ENCODE peak calls at places on chromosomes 6 and 20, in six cellular contexts. One of them, this sample, is unnamed.

GRCh38 chr20:19840111-19840705 is 82.2 kb downstream of the RIN2 start:
- DNase-seq in neural progenitor cell: no peak
- DNase-seq in astrocyte: no peak
- DNase-seq in DND-41: no peak
- DNase-seq in endodermal cell: no peak
- DNase-seq in SK-N-SH: no peak
- DNase-seq in this sample: no peak

GRCh38 chr6:137750284-137750683 is 116.8 kb upstream of the TNFAIP3 start:
- DNase-seq in SK-N-SH: no peak
- DNase-seq in neural progenitor cell: no peak
- DNase-seq in astrocyte: no peak
- DNase-seq in endodermal cell: no peak
- DNase-seq in DND-41: no peak
- DNase-seq in this sample: no peak

GRCh38 chr20:63696311-63696627 is 183 bp upstream of the TNFRSF6B start:
- DNase-seq in SK-N-SH: no peak
- DNase-seq in neural progenitor cell: peak; percentile 62
- DNase-seq in astrocyte: peak; percentile 33
- DNase-seq in DND-41: peak; percentile 59
- DNase-seq in endodermal cell: peak; percentile 90
- DNase-seq in this sample: peak; percentile 25

GRCh38 chr20:59342017-59342957 is 41.9 kb downstream of the EDN3 start:
- DNase-seq in astrocyte: no peak
- DNase-seq in DND-41: no peak
- DNase-seq in SK-N-SH: no peak
- DNase-seq in endodermal cell: no peak
- DNase-seq in neural progenitor cell: no peak
- DNase-seq in this sample: no peak

GRCh38 chr6:132380358-132380757 is 20.9 kb downstream of the MOXD1 start:
- DNase-seq in DND-41: no peak
- DNase-seq in endodermal cell: no peak
- DNase-seq in SK-N-SH: no peak
- DNase-seq in astrocyte: no peak
- DNase-seq in neural progenitor cell: no peak
- DNase-seq in this sample: no peak

GRCh38 chr20:47521059-47521808 is 19.5 kb downstream of the NCOA3 start:
- DNase-seq in SK-N-SH: no peak
- DNase-seq in endodermal cell: peak; percentile 90
- DNase-seq in DND-41: no peak
- DNase-seq in astrocyte: no peak
- DNase-seq in neural progenitor cell: peak; percentile 43
- DNase-seq in this sample: no peak

GRCh38 chr6:15755555-15755954 is 92.7 kb upstream of the DTNBP1 start:
- DNase-seq in astrocyte: peak; percentile 10
- DNase-seq in endodermal cell: no peak
- DNase-seq in SK-N-SH: no peak
- DNase-seq in neural progenitor cell: no peak
- DNase-seq in DND-41: no peak
- DNase-seq in this sample: peak; percentile 79

GRCh38 chr20:18188446-18188845 is 50.8 kb downstream of the KAT14 start:
- DNase-seq in neural progenitor cell: no peak
- DNase-seq in endodermal cell: no peak
- DNase-seq in DND-41: no peak
- DNase-seq in SK-N-SH: no peak
- DNase-seq in astrocyte: peak; percentile 14
- DNase-seq in this sample: peak; percentile 31

GRCh38 chr20:6764619-6765018 is 2.9 kb upstream of the BMP2 start:
- DNase-seq in endodermal cell: no peak
- DNase-seq in DND-41: no peak
- DNase-seq in astrocyte: no peak
- DNase-seq in neural progenitor cell: no peak
- DNase-seq in SK-N-SH: no peak
- DNase-seq in this sample: no peak

GRCh38 chr20:49583669-49584417 is 15.9 kb upstream of the PTGIS start:
- DNase-seq in endodermal cell: no peak
- DNase-seq in DND-41: no peak
- DNase-seq in SK-N-SH: no peak
- DNase-seq in neural progenitor cell: no peak
- DNase-seq in astrocyte: peak; percentile 99
- DNase-seq in this sample: peak; percentile 87

GRCh38 chr6:148146717-148147116 is 195.9 kb upstream of the SASH1 start:
- DNase-seq in neural progenitor cell: no peak
- DNase-seq in endodermal cell: no peak
- DNase-seq in SK-N-SH: no peak
- DNase-seq in astrocyte: peak; percentile 54
- DNase-seq in DND-41: no peak
- DNase-seq in this sample: no peak

GRCh38 chr6:134063121-134063965 is 10.9 kb upstream of the SLC2A12 start:
- DNase-seq in astrocyte: no peak
- DNase-seq in DND-41: no peak
- DNase-seq in endodermal cell: peak; percentile 77
- DNase-seq in neural progenitor cell: peak; percentile 58
- DNase-seq in SK-N-SH: no peak
- DNase-seq in this sample: peak; percentile 31
- H3K9ac ChIP-seq in astrocyte: no peak overlapping the region
- H3K9ac ChIP-seq in DND-41: no peak overlapping the region
- H3K9ac ChIP-seq in endodermal cell: no peak overlapping the region
- H3K9ac ChIP-seq in neural progenitor cell: no peak overlapping the region
- H3K9ac ChIP-seq in SK-N-SH: no peak overlapping the region
- H3K9ac ChIP-seq in this sample: no peak overlapping the region

DNA sequence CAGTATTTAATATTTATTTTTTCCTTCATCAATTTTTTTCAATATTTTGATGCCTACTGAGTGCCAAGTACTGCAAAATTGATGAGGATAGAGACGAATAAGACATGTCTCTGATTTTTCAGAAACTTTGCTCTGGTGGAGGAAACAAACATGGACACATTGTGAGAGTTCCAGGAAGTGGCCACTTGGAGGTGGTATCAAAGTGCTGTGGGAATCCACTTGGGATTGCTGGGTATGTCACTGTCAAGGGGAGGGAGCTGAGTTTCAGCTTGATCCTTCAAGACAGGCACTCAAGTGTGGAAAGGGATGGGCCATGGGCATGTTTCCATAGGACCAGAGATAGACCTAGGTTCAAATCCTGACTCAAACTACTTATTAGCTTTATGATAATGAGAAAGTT is 24.5 kb upstream of the ABCC10 start:
- DNase-seq in SK-N-SH: no peak
- DNase-seq in neural progenitor cell: no peak
- DNase-seq in DND-41: no peak
- DNase-seq in astrocyte: no peak
- DNase-seq in endodermal cell: no peak
- DNase-seq in this sample: no peak
- TF ChIP-seq CTCF in SK-N-SH: no peak
- TF ChIP-seq CTCF in neural progenitor cell: no peak
- TF ChIP-seq CTCF in DND-41: no peak
- TF ChIP-seq CTCF in astrocyte: no peak
- TF ChIP-seq CTCF in endodermal cell: peak; percentile 28
- TF ChIP-seq CTCF in this sample: no peak

GRCh38 chr6:44388135-44388487 is 605 bp downstream of the CDC5L start:
- DNase-seq in astrocyte: no peak
- DNase-seq in SK-N-SH: peak; percentile 36
- DNase-seq in endodermal cell: no peak
- DNase-seq in DND-41: no peak
- DNase-seq in neural progenitor cell: no peak
- DNase-seq in this sample: no peak

GRCh38 chr6:44386929-44387345 is 569 bp upstream of the CDC5L start:
- DNase-seq in DND-41: no peak
- DNase-seq in astrocyte: peak; percentile 52
- DNase-seq in SK-N-SH: peak; percentile 59
- DNase-seq in neural progenitor cell: no peak
- DNase-seq in endodermal cell: no peak
- DNase-seq in this sample: no peak

GRCh38 chr6:44387346-44388134 is at the start of gene CDC5L:
- DNase-seq in astrocyte: peak; percentile 99
- DNase-seq in endodermal cell: peak; percentile 97
- DNase-seq in DND-41: peak; percentile 98
- DNase-seq in SK-N-SH: peak; percentile 93
- DNase-seq in neural progenitor cell: peak; percentile 97
- DNase-seq in this sample: peak; percentile 99

GRCh38 chr6:44388876-44389275 is 1.4 kb downstream of the CDC5L start:
- DNase-seq in neural progenitor cell: no peak
- DNase-seq in SK-N-SH: no peak
- DNase-seq in astrocyte: no peak
- DNase-seq in DND-41: no peak
- DNase-seq in endodermal cell: no peak
- DNase-seq in this sample: no peak

GRCh38 chr6:44386364-44386928 is 1.1 kb upstream of the CDC5L start:
- DNase-seq in DND-41: no peak
- DNase-seq in neural progenitor cell: no peak
- DNase-seq in endodermal cell: no peak
- DNase-seq in SK-N-SH: peak; percentile 21
- DNase-seq in astrocyte: no peak
- DNase-seq in this sample: peak; percentile 73
- H3K9ac ChIP-seq in DND-41: peak overlapping the region; percentile 92
- H3K9ac ChIP-seq in neural progenitor cell: peak overlapping the region; percentile 72
- H3K9ac ChIP-seq in endodermal cell: peak overlapping the region; percentile 81
- H3K9ac ChIP-seq in SK-N-SH: peak overlapping the region; percentile 96
- H3K9ac ChIP-seq in astrocyte: peak overlapping the region; percentile 96
- H3K9ac ChIP-seq in this sample: no peak overlapping the region

GRCh38 chr6:160222491-160222890 is 36.1 kb downstream of the SLC22A2 start:
- DNase-seq in astrocyte: no peak
- DNase-seq in DND-41: no peak
- DNase-seq in endodermal cell: peak; percentile 69
- DNase-seq in neural progenitor cell: no peak
- DNase-seq in SK-N-SH: no peak
- DNase-seq in this sample: no peak
- TF ChIP-seq CTCF in astrocyte: no peak
- TF ChIP-seq CTCF in DND-41: no peak
- TF ChIP-seq CTCF in endodermal cell: no peak
- TF ChIP-seq CTCF in neural progenitor cell: no peak
- TF ChIP-seq CTCF in SK-N-SH: no peak
- TF ChIP-seq CTCF in this sample: no peak

DNA sequence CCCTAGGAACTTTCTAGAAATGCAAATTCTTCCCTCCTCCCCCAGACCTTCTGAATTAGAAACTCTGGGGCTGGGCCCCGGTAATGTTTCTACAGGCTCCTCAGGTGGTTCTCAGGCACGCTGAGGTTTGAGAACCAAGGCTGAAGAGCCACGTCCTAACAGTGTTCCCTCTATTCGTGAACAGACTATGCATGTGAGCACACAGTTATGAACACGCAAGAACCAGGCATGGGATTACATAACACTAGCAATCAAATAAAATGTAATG is 104.4 kb downstream of the TCP11 start:
- DNase-seq in endodermal cell: peak; percentile 52
- DNase-seq in DND-41: no peak
- DNase-seq in SK-N-SH: no peak
- DNase-seq in astrocyte: no peak
- DNase-seq in neural progenitor cell: no peak
- DNase-seq in this sample: no peak
- H3K9ac ChIP-seq in endodermal cell: no peak overlapping the region
- H3K9ac ChIP-seq in DND-41: no peak overlapping the region
- H3K9ac ChIP-seq in SK-N-SH: no peak overlapping the region
- H3K9ac ChIP-seq in astrocyte: no peak overlapping the region
- H3K9ac ChIP-seq in neural progenitor cell: no peak overlapping the region
- H3K9ac ChIP-seq in this sample: no peak overlapping the region

DNA sequence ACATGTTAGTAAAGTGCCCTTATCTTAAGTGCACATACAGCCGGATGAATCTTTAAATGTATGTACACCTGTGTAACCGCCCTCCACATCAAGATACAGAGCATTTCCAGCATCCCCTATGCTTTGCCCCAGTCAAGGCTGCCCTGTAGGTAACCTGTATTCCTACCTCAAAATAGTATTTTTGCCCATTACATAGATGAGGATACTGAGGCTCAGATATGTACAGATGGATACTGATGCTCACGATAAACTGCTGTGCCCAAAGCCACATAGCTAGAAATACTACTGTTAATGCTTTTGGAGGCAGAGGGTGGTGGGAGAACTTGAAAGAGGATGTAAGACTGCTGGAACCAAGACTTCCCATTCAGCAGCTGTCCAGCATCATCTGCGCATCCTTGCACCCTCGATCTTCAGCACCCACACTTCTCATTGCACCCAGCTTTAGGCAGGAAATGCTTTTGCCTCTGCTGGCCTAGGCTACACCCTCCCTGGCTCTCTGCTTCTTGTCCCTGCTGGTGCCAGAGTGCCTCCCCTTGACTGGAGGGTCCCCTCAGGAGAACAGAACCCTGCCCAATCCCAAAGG is 27.0 kb upstream of the ZFAND3 start:
- DNase-seq in neural progenitor cell: no peak
- DNase-seq in DND-41: no peak
- DNase-seq in SK-N-SH: no peak
- DNase-seq in astrocyte: no peak
- DNase-seq in endodermal cell: no peak
- DNase-seq in this sample: no peak
- TF ChIP-seq CTCF in neural progenitor cell: no peak
- TF ChIP-seq CTCF in DND-41: no peak
- TF ChIP-seq CTCF in SK-N-SH: no peak
- TF ChIP-seq CTCF in astrocyte: no peak
- TF ChIP-seq CTCF in endodermal cell: no peak
- TF ChIP-seq CTCF in this sample: no peak